ENCODE peak calls at places on chromosomes 11 and 22, in seven cellular contexts. U is epithelial cell of proximal tubule; J is stimulated activated naive B cell treated with anti-CD40 and anti-IgM and Interleukin-4, amounts not matched to agents 10 μg/mL and 1 μg/mL and 100 μg/mL, for 72 hours; O is HFF-Myc; I is H4; H is A549; R is brain microvascular endothelial cell. C is an unnamed sample.

GRCh38 chr11:61766353-61766841 is 14.0 kb downstream of the MYRF start:
- DNase-seq in H (peak), O (no peak), R (peak), I (peak), J (no peak), U (no peak), C (no peak)

GRCh38 chr22:36010913-36011312 is 17.7 kb downstream of the RBFOX2 start:
- DNase-seq in J (no peak), H (no peak), I (no peak), O (peak), U (no peak), R (peak), C (no peak)

GRCh38 chr11:117538731-117539130 is 211.1 kb downstream of the CEP164 start:
- DNase-seq in U (no peak), J (no peak), R (no peak), O (no peak), H (no peak), I (no peak), C (no peak)

GRCh38 chr11:9313648-9314290 is 624 bp downstream of the TMEM41B start:
- DNase-seq in I (no peak), H (no peak), U (no peak), O (no peak), J (no peak), R (no peak), C (no peak)

GRCh38 chr11:88603499-88603898 is 266.0 kb upstream of the CTSC start:
- DNase-seq in J (no peak), R (no peak), H (no peak), U (no peak), O (no peak), I (no peak), C (peak)

GRCh38 chr11:47004595-47005033 is 68.1 kb downstream of the CSTPP1 start:
- DNase-seq in O (peak), I (peak), R (peak), H (peak), U (peak), J (no peak), C (peak)

GRCh38 chr11:61587951-61588695 is 7.2 kb upstream of the SYT7 start:
- DNase-seq in J (peak), H (peak), U (no peak), R (no peak), I (no peak), O (no peak), C (no peak)

GRCh38 chr22:20957691-20958440 is 9.2 kb upstream of the AIFM3 start:
- DNase-seq in O (no peak), R (no peak), U (no peak), I (no peak), J (no peak), H (peak), C (no peak)

GRCh38 chr22:20625270-20625669 is 117.9 kb downstream of the MED15 start:
- DNase-seq in H (no peak), J (no peak), U (no peak), I (no peak), R (no peak), O (no peak), C (no peak)

GRCh38 chr22:37741312-37741795 is 44.5 kb downstream of the TRIOBP start:
- DNase-seq in O (peak), R (peak), I (peak), J (no peak), U (no peak), H (peak), C (no peak)